ENCODE peak calls at places on chromosomes 5 and 9, in seven cellular contexts. G, R, F, X, W, U and H are unnamed samples.

GRCh38 chr9:127949827-127950512 is 12.3 kb upstream of the DPM2 start:
- DNase-seq in G (no peak), R (no peak), F (no peak), X (no peak), W (no peak), U (no peak), H (peak)

GRCh38 chr5:149273237-149273636 is 1.6 kb downstream of the AFAP1L1 start:
- DNase-seq in G (no peak), R (no peak), F (no peak), X (no peak), W (no peak), U (no peak), H (no peak)

GRCh38 chr5:31675472-31675871 is 36.5 kb downstream of the PDZD2 start:
- DNase-seq in G (peak), R (no peak), F (no peak), X (no peak), W (no peak), U (no peak), H (no peak)

GRCh38 chr5:149796025-149796424 is 65.9 kb downstream of the PPARGC1B start:
- DNase-seq in G (no peak), R (no peak), F (no peak), X (peak), W (no peak), U (no peak), H (no peak)

GRCh38 chr5:42495908-42496307 is 72.7 kb downstream of the GHR start:
- DNase-seq in G (peak), R (no peak), F (no peak), X (no peak), W (no peak), U (no peak), H (no peak)

GRCh38 chr5:9557696-9558095 is 11.8 kb upstream of the SEMA5A start:
- DNase-seq in G (no peak), R (no peak), F (no peak), X (peak), W (no peak), U (no peak), H (no peak)

GRCh38 chr5:107446972-107447371 is 223.8 kb downstream of the EFNA5 start:
- DNase-seq in G (no peak), R (no peak), F (no peak), X (no peak), W (no peak), U (no peak), H (no peak)

GRCh38 chr5:150429410-150429873 is 16.7 kb upstream of the CD74 start:
- DNase-seq in G (no peak), R (no peak), F (no peak), X (no peak), W (no peak), U (no peak), H (no peak)

GRCh38 chr5:16952968-16953671 is 17.0 kb upstream of the MYO10 start:
- DNase-seq in G (no peak), R (no peak), F (no peak), X (no peak), W (no peak), U (no peak), H (no peak)

GRCh38 chr9:133683494-133684460 is 47.6 kb downstream of the DBH start:
- DNase-seq in G (no peak), R (no peak), F (peak), X (peak), W (peak), U (no peak), H (no peak)

GRCh38 chr5:59115345-59115744 is 532.5 kb downstream of the RAB3C start:
- DNase-seq in G (no peak), R (no peak), F (no peak), X (peak), W (no peak), U (no peak), H (no peak)

GRCh38 chr5:35924950-35925722 is 13.3 kb downstream of the CAPSL start:
- DNase-seq in G (peak), R (peak), F (peak), X (peak), W (peak), U (peak), H (peak)

GRCh38 chr9:108105885-108106284 is 616.3 kb upstream of the KLF4 start:
- DNase-seq in G (no peak), R (no peak), F (no peak), X (no peak), W (no peak), U (no peak), H (no peak)

GRCh38 chr5:102901821-102902448 is 146.8 kb downstream of the PAM start:
- DNase-seq in G (no peak), R (no peak), F (no peak), X (no peak), W (no peak), U (no peak), H (no peak)

GRCh38 chr5:107272954-107273353 is 397.8 kb downstream of the EFNA5 start:
- DNase-seq in G (no peak), R (no peak), F (no peak), X (no peak), W (no peak), U (no peak), H (no peak)

GRCh38 chr5:73312146-73312871 is 136.3 kb downstream of the FOXD1 start:
- DNase-seq in G (no peak), R (peak), F (no peak), X (peak), W (no peak), U (no peak), H (peak)

GRCh38 chr5:105263522-105263921 is 1700.9 kb upstream of the NUDT12 start:
- DNase-seq in G (no peak), R (no peak), F (no peak), X (no peak), W (no peak), U (no peak), H (peak)

GRCh38 chr5:51829226-51829625 is 446.0 kb downstream of the ISL1 start:
- DNase-seq in G (no peak), R (no peak), F (no peak), X (no peak), W (no peak), U (no peak), H (no peak)

GRCh38 chr9:79053613-79054012 is 518.2 kb upstream of the TLE4 start:
- DNase-seq in G (no peak), R (no peak), F (no peak), X (no peak), W (no peak), U (no peak), H (no peak)

GRCh38 chr9:93681316-93682154 is 105.2 kb downstream of the PHF2 start:
- DNase-seq in G (peak), R (no peak), F (peak), X (no peak), W (no peak), U (no peak), H (no peak)

GRCh38 chr5:15391648-15392392 is 108.2 kb upstream of the FBXL7 start:
- DNase-seq in G (no peak), R (no peak), F (no peak), X (no peak), W (no peak), U (no peak), H (no peak)

GRCh38 chr5:55063220-55063863 is 39.1 kb upstream of the GZMA start:
- DNase-seq in G (no peak), R (no peak), F (no peak), X (peak), W (no peak), U (no peak), H (no peak)

GRCh38 chr5:140189977-140190867 is 15.2 kb downstream of the CYSTM1 start:
- DNase-seq in G (no peak), R (no peak), F (no peak), X (peak), W (no peak), U (no peak), H (peak)

GRCh38 chr5:150209020-150209635 is 19.3 kb downstream of the SLC6A7 start:
- DNase-seq in G (peak), R (peak), F (no peak), X (peak), W (peak), U (no peak), H (no peak)

GRCh38 chr9:22469928-22470544 is 23.4 kb downstream of the DMRTA1 start:
- DNase-seq in G (no peak), R (no peak), F (no peak), X (peak), W (peak), U (no peak), H (peak)

GRCh38 chr9:3828495-3828894 is 302.7 kb upstream of the RFX3 start:
- DNase-seq in G (no peak), R (no peak), F (no peak), X (peak), W (no peak), U (no peak), H (no peak)

GRCh38 chr5:166188482-166188881 is 2103.0 kb upstream of the WWC1 start:
- DNase-seq in G (no peak), R (no peak), F (no peak), X (no peak), W (no peak), U (no peak), H (no peak)

GRCh38 chr9:89882876-89883275 is 278.1 kb downstream of the GADD45G start:
- DNase-seq in G (no peak), R (no peak), F (no peak), X (no peak), W (no peak), U (no peak), H (no peak)

GRCh38 chr9:14185016-14185415 is 128.9 kb downstream of the NFIB start:
- DNase-seq in G (no peak), R (no peak), F (no peak), X (no peak), W (no peak), U (no peak), H (no peak)

GRCh38 chr5:104353371-104353770 is 790.8 kb upstream of the NUDT12 start:
- DNase-seq in G (no peak), R (no peak), F (no peak), X (no peak), W (no peak), U (no peak), H (no peak)

GRCh38 chr5:8683528-8683927 is 814.6 kb downstream of the MTRR start:
- DNase-seq in G (no peak), R (no peak), F (no peak), X (no peak), W (no peak), U (no peak), H (no peak)

GRCh38 chr5:93894471-93895354 is 153.3 kb upstream of the POU5F2 start:
- DNase-seq in G (no peak), R (peak), F (no peak), X (peak), W (no peak), U (no peak), H (no peak)

GRCh38 chr5:58259685-58260152 is 200.2 kb downstream of the PLK2 start:
- DNase-seq in G (peak), R (no peak), F (no peak), X (peak), W (peak), U (no peak), H (no peak)

GRCh38 chr5:6872441-6873160 is 159.4 kb downstream of the TENT4A start:
- DNase-seq in G (no peak), R (no peak), F (no peak), X (no peak), W (no peak), U (no peak), H (no peak)

GRCh38 chr5:129991780-129992179 is 87.5 kb downstream of the CHSY3 start:
- DNase-seq in G (no peak), R (no peak), F (no peak), X (no peak), W (no peak), U (no peak), H (no peak)

GRCh38 chr5:140553657-140554056 is 3.6 kb downstream of the SRA1 start:
- DNase-seq in G (no peak), R (peak), F (no peak), X (peak), W (no peak), U (no peak), H (peak)

GRCh38 chr9:88590558-88591146 is 55.7 kb downstream of the NXNL2 start:
- DNase-seq in G (no peak), R (peak), F (no peak), X (no peak), W (no peak), U (no peak), H (no peak)

GRCh38 chr5:64165500-64166200 is at the start of gene RNF180:
- DNase-seq in G (peak), R (no peak), F (peak), X (no peak), W (peak), U (peak), H (no peak)
- TF ChIP-seq POLR2A in G (peak), R (no peak), F (no peak), X (no peak), W (peak), U (peak), H (no peak)

GRCh38 chr9:31847963-31848362 is 536.5 kb upstream of the ACO1 start:
- DNase-seq in G (no peak), R (no peak), F (no peak), X (no peak), W (no peak), U (no peak), H (no peak)

GRCh38 chr9:31854187-31854586 is 530.3 kb upstream of the ACO1 start:
- DNase-seq in G (no peak), R (no peak), F (no peak), X (no peak), W (no peak), U (no peak), H (no peak)

DNA sequence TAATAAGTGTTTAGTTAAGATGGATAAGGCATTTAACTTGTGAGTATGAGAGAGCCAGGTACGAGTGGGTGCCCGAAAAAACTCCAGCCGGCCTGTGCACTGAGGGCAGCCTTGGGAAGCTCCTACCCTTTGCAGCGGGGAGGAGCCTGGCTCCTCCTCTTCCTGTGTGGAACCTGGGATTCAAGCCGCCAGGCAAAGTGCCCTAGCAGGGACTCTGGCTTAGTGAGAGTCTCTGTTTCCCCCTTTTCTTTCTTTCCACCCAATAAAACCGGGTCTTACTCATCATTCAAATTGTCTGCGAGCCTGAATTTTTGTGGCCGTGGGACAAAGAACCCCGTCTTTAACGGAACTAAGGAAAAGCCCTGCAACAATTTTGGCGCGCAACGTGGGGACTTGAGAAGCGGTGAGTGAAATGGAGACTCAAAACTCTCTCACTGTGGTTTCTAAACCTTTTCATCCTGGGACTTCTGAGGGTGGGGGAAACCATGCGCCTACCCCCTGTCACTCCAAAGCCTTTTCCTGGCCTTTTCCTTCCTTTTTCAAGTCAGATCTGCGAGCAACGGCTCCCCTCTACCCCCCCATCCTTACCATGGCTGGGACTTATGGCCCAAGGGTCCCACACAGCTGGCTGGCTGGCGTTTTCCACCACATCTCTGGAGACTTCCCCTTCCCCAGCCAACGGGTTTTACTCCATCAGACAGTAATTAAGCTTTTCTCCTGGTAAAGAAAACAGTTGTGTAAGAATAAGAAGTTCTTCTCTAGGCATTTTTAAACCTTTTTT is 535.7 kb upstream of the ACO1 start:
- DNase-seq in G (no peak), R (no peak), F (no peak), X (no peak), W (no peak), U (no peak), H (no peak)
- TF ChIP-seq POLR2A in G (no peak), R (no peak), F (no peak), X (no peak), W (no peak), U (no peak), H (no peak)

GRCh38 chr9:110125207-110125751 is 82.7 kb downstream of the C9orf152 start:
- DNase-seq in G (peak), R (no peak), F (peak), X (peak), W (peak), U (peak), H (no peak)
- TF ChIP-seq POLR2A in G (no peak), R (no peak), F (no peak), X (peak), W (no peak), U (peak), H (no peak)

DNA sequence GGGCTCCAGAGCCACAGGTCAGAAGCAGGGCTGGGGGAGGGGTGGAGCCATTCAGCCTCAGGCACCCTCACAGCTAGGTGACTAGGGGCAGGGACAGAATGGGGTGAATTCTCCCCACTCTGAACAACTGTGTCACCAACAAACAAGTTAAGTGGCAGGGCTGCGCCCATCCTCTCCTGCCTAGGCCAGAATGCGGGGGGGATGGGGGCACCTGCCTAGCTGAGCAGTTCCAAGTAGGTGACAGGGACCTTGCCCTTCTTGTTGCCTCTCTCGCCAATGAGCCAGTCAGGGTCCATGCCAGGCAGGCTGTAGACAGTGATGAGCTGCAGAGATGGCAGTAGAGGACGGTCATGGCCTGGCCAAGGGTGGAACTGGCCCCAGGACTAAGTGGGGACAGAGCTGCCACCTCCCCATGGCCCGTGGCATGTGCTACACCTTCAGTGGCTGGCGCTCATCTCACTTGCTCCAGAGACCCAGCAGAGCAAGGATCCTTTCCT is 19.6 kb downstream of the SH3GLB2 start:
- DNase-seq in G (no peak), R (no peak), F (peak), X (no peak), W (no peak), U (no peak), H (no peak)
- TF ChIP-seq POLR2A in G (no peak), R (no peak), F (no peak), X (no peak), W (no peak), U (no peak), H (no peak)

DNA sequence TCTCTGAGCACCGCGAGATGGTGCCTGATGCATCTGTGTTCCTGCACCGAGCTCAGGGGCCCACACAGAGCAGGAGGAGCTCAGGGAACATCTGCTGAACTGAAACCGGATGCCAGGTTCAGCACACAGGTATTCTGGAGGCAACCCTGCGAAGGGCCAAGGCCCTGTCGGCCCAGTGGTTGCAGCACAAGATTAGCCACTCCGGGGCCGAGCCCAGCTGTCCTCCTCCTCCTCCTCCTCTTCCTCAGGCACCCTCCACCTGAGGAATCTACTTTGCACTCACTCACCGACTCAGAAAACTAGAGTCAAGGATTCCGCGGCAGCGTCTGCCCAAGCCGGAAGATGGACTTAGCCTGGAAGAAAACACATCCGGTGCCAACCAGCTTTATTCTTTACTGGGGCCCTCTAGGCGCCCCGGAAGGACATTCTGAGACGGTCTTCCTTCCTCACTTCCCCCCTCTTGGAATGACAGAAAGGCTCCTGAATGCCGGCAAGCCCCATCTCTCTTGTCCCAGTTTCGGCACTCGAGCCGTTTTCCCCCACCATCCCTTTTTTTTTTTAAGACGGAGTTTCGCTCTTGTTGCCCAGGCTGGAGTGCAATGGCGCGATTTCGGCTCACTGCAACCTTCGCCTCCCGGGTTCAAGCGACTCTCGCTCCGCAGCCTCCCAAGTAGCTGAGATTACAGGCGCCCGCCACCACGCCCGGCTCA is at the start of gene ZBTB6:
- DNase-seq in G (peak), R (peak), F (peak), X (peak), W (peak), U (peak), H (peak)
- TF ChIP-seq POLR2A in G (no peak), R (peak), F (no peak), X (peak), W (peak), U (no peak), H (peak)